ENCODE peak calls at places on chromosomes 11 and 22, in six cellular contexts. X, T, L, Z, I and G are unnamed samples.

GRCh38 chr11:73186294-73186850 is 31.7 kb upstream of the P2RY2 start:
- DNase-seq in I (no peak), T (no peak), Z (no peak), L (peak), X (no peak), G (no peak)

GRCh38 chr11:111365722-111366559 is 13.1 kb downstream of the POU2AF1 start:
- DNase-seq in L (no peak), T (no peak), I (no peak), X (no peak), Z (no peak), G (no peak)

GRCh38 chr22:32233091-32233490 is 22.1 kb downstream of the SLC5A4 start:
- DNase-seq in I (no peak), Z (no peak), X (no peak), L (no peak), T (no peak), G (no peak)

GRCh38 chr11:43734256-43734655 is 53.7 kb downstream of the HSD17B12 start:
- DNase-seq in T (no peak), L (no peak), I (no peak), X (no peak), Z (no peak), G (no peak)

GRCh38 chr11:75896843-75897419 is 81.9 kb downstream of the UVRAG start:
- DNase-seq in T (no peak), Z (no peak), L (no peak), I (peak), X (no peak), G (no peak)

GRCh38 chr11:20668844-20669832 is at the start of gene NELL1:
- DNase-seq in Z (no peak), I (no peak), X (no peak), L (no peak), T (no peak), G (no peak)

GRCh38 chr11:57482782-57483569 is 22.6 kb downstream of the RTN4RL2 start:
- DNase-seq in I (peak), L (no peak), X (no peak), Z (no peak), T (no peak), G (no peak)

GRCh38 chr11:15186146-15186545 is 71.4 kb downstream of the INSC start:
- DNase-seq in T (no peak), Z (no peak), L (no peak), X (no peak), I (no peak), G (no peak)

GRCh38 chr11:69915501-69916250 is 96.5 kb upstream of the FGF3 start:
- DNase-seq in Z (peak), L (peak), T (no peak), X (peak), I (peak), G (peak)

GRCh38 chr11:118215262-118215661 is 9.5 kb downstream of the JAML start:
- DNase-seq in X (no peak), I (no peak), T (no peak), L (no peak), Z (no peak), G (no peak)

GRCh38 chr11:16881074-16881709 is 133.0 kb downstream of the PLEKHA7 start:
- DNase-seq in Z (peak), I (peak), L (peak), T (no peak), X (peak), G (no peak)

GRCh38 chr11:34537636-34538035 is 24.0 kb upstream of the ELF5 start:
- DNase-seq in X (no peak), Z (no peak), T (no peak), L (no peak), I (no peak), G (no peak)

GRCh38 chr11:88535916-88536547 is 198.5 kb upstream of the CTSC start:
- DNase-seq in X (no peak), T (no peak), I (no peak), Z (no peak), L (no peak), G (no peak)

DNA sequence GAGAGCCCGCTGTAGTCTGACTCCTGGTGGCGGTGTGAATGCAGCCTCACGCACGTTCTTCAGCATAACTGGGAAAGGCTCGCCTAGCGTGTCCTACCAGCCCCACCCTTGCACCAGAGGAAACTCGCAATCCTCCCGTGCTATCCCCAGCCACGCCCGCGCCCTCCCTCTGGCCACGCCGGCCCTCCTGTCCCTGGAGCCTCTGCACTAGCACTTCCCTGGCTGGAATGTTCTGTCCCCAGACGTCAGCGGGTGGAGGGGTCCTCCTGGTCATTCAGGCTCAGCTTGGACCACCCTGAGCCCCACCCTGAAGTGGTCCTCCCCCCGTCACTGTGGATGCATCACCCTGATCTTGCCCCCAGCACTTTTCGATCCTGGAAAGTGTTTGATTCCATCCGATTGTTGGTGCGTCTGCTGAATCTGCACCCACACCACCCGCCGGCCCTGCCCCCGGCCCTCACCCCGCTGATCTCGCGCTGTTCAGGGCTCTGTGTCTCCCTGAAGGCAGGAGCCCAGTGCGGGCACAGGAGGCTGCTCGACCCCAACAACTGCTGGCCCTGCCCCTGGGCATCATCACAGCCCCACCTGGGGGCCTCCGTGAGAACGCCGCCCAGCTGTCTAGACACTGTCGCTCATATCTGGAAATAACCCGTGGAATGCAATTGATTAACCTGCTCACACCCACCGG is 437.0 kb downstream of the TBC1D22A start:
- DNase-seq in X (peak), Z (no peak), L (peak), I (no peak), T (no peak), G (no peak)
- TF ChIP-seq CTCF in X (no peak), Z (no peak), L (no peak), I (no peak), T (no peak), G (no peak)

GRCh38 chr11:64762277-64762915 is 2.6 kb upstream of the PYGM start:
- DNase-seq in T (no peak), X (no peak), Z (no peak), I (no peak), L (peak), G (no peak)

GRCh38 chr11:64765291-64765803 is 5.6 kb upstream of the PYGM start:
- DNase-seq in I (no peak), T (no peak), L (no peak), X (no peak), Z (no peak), G (peak)

GRCh38 chr11:64762916-64763803 is 3.4 kb upstream of the PYGM start:
- DNase-seq in X (no peak), I (no peak), T (no peak), L (peak), Z (no peak), G (peak)

GRCh38 chr11:64764753-64765152 is 5.0 kb upstream of the PYGM start:
- DNase-seq in L (no peak), T (no peak), X (no peak), Z (no peak), I (no peak), G (peak)

GRCh38 chr11:64763804-64764611 is 4.2 kb upstream of the PYGM start:
- DNase-seq in L (no peak), I (no peak), X (no peak), T (no peak), Z (no peak), G (no peak)
- H3K27ac ChIP-seq in L (peak), I (no peak), X (peak), T (peak), Z (peak), G (peak)

GRCh38 chr11:27469333-27469680 is 3.3 kb downstream of the LGR4 start:
- DNase-seq in I (no peak), Z (no peak), T (no peak), L (no peak), X (no peak), G (no peak)

GRCh38 chr11:27468643-27469332 is 3.8 kb downstream of the LGR4 start:
- DNase-seq in I (no peak), X (no peak), L (no peak), T (no peak), Z (no peak), G (no peak)

GRCh38 chr11:27466363-27466762 is 6.2 kb downstream of the LGR4 start:
- DNase-seq in I (no peak), Z (no peak), L (no peak), X (no peak), T (no peak), G (no peak)

GRCh38 chr11:27467181-27467913 is 5.2 kb downstream of the LGR4 start:
- DNase-seq in X (no peak), T (no peak), I (no peak), Z (no peak), L (no peak), G (no peak)

DNA sequence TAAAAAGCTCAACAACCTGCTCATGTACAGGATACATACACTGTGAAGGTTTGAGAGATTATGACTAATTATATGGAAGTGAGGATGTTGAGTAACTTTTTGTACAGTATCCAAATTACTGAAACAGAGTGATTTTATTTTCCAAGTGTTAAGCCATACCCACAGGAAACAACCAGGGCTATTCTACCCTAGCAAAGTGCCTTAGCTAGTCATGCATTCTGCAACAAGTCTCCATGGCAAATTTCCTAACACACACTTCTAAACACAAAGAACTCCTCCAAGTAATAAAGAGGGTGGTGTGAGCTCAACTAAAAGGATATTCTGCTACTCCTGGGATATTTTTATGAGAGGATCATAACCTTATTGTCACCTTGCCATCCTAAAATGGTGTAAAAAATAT is 4.4 kb downstream of the LGR4 start:
- DNase-seq in X (no peak), L (no peak), T (no peak), Z (no peak), I (no peak), G (no peak)
- H3K4me3 ChIP-seq in X (no peak), L (no peak), T (no peak), Z (no peak), I (no peak), G (no peak)

GRCh38 chr11:32231909-32232493 is 141.1 kb downstream of the RCN1 start:
- DNase-seq in Z (no peak), X (no peak), T (no peak), I (peak), L (no peak), G (no peak)
- TF ChIP-seq CTCF in Z (no peak), X (peak), T (peak), I (peak), L (no peak), G (no peak)

GRCh38 chr11:63530021-63530420 is 6.6 kb upstream of the PLAAT4 start:
- DNase-seq in L (no peak), I (no peak), T (no peak), Z (no peak), X (no peak), G (no peak)
- H3K27ac ChIP-seq in L (no peak), I (no peak), T (no peak), Z (no peak), X (no peak), G (no peak)

DNA sequence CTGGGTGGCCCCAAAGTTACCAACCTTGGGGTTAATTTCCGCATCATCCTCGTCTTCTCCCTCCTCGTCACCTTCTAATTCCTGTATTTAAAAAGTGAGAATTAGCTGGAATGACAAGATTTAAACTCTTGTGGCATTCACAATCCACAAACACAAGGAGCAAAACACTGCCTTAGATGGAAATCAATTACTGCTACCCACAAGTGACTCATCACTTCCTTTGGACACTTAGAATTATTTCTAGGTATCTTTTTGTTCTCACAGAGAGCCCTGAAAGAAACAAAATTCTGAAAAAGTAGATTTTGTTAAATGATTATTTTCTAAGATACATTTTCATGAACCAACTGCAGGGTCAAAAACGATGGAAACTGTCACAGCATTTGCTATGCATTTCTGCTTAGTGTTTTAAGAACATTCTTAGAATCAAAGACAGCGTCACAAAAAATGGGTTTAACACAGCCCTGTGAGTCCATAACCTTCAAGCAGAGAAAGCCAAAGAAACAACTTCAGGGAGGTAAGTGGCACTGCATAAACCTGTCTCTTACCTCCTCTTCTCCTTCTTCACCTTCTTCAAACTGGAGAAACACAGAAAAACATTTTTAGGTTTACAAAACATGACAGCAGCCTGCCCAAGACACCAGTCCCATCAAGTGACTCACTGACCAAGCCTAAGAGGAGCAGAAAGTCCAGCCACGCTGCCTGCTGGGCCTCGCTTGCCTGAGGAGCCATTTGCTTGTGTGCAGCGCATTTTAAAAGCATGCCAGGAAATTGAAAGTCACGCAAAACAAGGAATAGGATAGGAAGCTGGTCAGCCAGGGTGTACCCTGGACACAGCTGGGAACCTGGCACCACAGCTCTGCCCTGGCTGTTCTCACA is 22.3 kb upstream of the PHLDA2 start:
- DNase-seq in L (no peak), X (no peak), I (no peak), T (no peak), Z (no peak), G (no peak)
- H3K4me3 ChIP-seq in L (no peak), X (no peak), I (no peak), T (no peak), Z (no peak), G (no peak)